ENCODE peak calls at places on chromosomes 6 and 20, in five cellular contexts. C is naive thymus-derived CD4-positive, alpha-beta T cell; D is heart left ventricle; A is lung; K is pancreas. E is an unnamed sample. For H3K4me1 and H3K9me3, the result is how much of the 10 kb centered on the place peaks cover.

GRCh38 chr6:41584668-41585205 is 38.6 kb downstream of the FOXP4 start:
- DNase-seq in C (no peak), K (peak), A (no peak), D (no peak), E (no peak)

GRCh38 chr6:34386316-34387137 is 5.9 kb downstream of the NUDT3 start:
- DNase-seq in K (no peak), C (no peak), D (no peak), A (no peak), E (no peak)

GRCh38 chr20:24648919-24649318 is 179.5 kb downstream of the SYNDIG1 start:
- DNase-seq in D (no peak), A (no peak), C (no peak), K (no peak), E (no peak)

GRCh38 chr20:51028616-51029263 is 5.8 kb upstream of the KCNG1 start:
- DNase-seq in K (no peak), C (no peak), A (no peak), D (no peak), E (no peak)

GRCh38 chr6:56148488-56149190 is 98.7 kb downstream of the COL21A1 start:
- DNase-seq in A (no peak), K (no peak), D (no peak), C (no peak), E (no peak)

GRCh38 chr20:59148713-59149493 is 14.7 kb upstream of the ZNF831 start:
- DNase-seq in D (no peak), A (no peak), K (no peak), C (no peak), E (no peak)

GRCh38 chr6:31205638-31206037 is 35.2 kb upstream of the POU5F1 start:
- DNase-seq in D (no peak), A (no peak), C (no peak), K (no peak), E (no peak)

GRCh38 chr6:140809694-140810101 is 1323.0 kb upstream of the GJE1 start:
- DNase-seq in C (no peak), A (no peak), K (no peak), D (no peak), E (no peak)

GRCh38 chr6:163711071-163711470 is 296.6 kb downstream of the QKI start:
- DNase-seq in A (no peak), D (no peak), C (no peak), K (no peak), E (no peak)

GRCh38 chr6:98842489-98843180 is 8.3 kb downstream of the POU3F2 start:
- DNase-seq in A (no peak), C (no peak), D (no peak), K (no peak), E (no peak)

GRCh38 chr6:13866291-13866690 is 51.9 kb upstream of the MCUR1 start:
- DNase-seq in D (no peak), C (no peak), K (no peak), A (no peak), E (no peak)

GRCh38 chr20:46243707-46244628 is 64.3 kb downstream of the CDH22 start:
- DNase-seq in D (no peak), C (no peak), A (no peak), K (no peak), E (no peak)

GRCh38 chr6:106694343-106694742 is 65.0 kb downstream of the QRSL1 start:
- DNase-seq in A (no peak), C (no peak), K (no peak), D (no peak), E (no peak)

GRCh38 chr6:4914412-4915159 is 89.3 kb downstream of the RPP40 start:
- DNase-seq in K (no peak), D (no peak), C (no peak), A (no peak), E (no peak)

GRCh38 chr6:1502041-1502440 is 107.7 kb upstream of the FOXC1 start:
- DNase-seq in D (no peak), K (no peak), C (no peak), A (no peak), E (no peak)

GRCh38 chr6:95601133-95601532 is 23.8 kb downstream of the MANEA start:
- DNase-seq in D (no peak), C (no peak), A (no peak), K (no peak), E (no peak)

GRCh38 chr6:36197739-36198221 is 1.2 kb downstream of the BRPF3 start:
- DNase-seq in C (no peak), K (peak), A (no peak), D (no peak), E (no peak)

GRCh38 chr6:40328376-40328987 is 258.7 kb downstream of the LRFN2 start:
- DNase-seq in A (peak), D (no peak), K (peak), C (peak), E (no peak)

GRCh38 chr20:17621229-17621968 is 51.5 kb downstream of the DSTN start:
- DNase-seq in K (peak), A (no peak), D (no peak), C (no peak), E (no peak)

GRCh38 chr6:143680157-143680556 is 2.4 kb downstream of the PHACTR2 start:
- DNase-seq in C (no peak), D (no peak), K (no peak), A (no peak), E (no peak)

GRCh38 chr6:100768816-100769351 is 112.2 kb downstream of the ASCC3 start:
- DNase-seq in C (no peak), K (no peak), A (no peak), D (no peak), E (no peak)

GRCh38 chr20:51679254-51679921 is 88.8 kb downstream of the ATP9A start:
- DNase-seq in D (no peak), C (no peak), A (no peak), K (no peak), E (no peak)

GRCh38 chr20:19757487-19757972 is 528 bp upstream of the RIN2 start:
- DNase-seq in D (peak), K (peak), C (no peak), A (peak), E (peak)

GRCh38 chr6:30907758-30908591 is at the start of gene GTF2H4:
- DNase-seq in C (peak), A (peak), K (peak), D (peak), E (peak)

GRCh38 chr20:53334861-53335260 is 258.8 kb downstream of the ZNF217 start:
- DNase-seq in D (no peak), C (no peak), K (no peak), A (no peak), E (no peak)

GRCh38 chr6:12344949-12345693 is 55.0 kb downstream of the EDN1 start:
- DNase-seq in K (no peak), C (no peak), D (no peak), A (no peak), E (no peak)

GRCh38 chr6:134117409-134117808 is 65.0 kb upstream of the SLC2A12 start:
- DNase-seq in D (no peak), K (no peak), A (no peak), C (no peak), E (no peak)

GRCh38 chr20:62303049-62303326 is 191 bp downstream of the ADRM1 start:
- DNase-seq in A (no peak), K (no peak), D (no peak), C (peak), E (no peak)

GRCh38 chr6:153162646-153163045 is 31.6 kb upstream of the RGS17 start:
- DNase-seq in C (no peak), D (no peak), A (no peak), K (no peak), E (no peak)

GRCh38 chr20:31260326-31260932 is 3.0 kb downstream of the DEFB115 start:
- DNase-seq in D (no peak), A (no peak), K (no peak), C (no peak), E (no peak)

GRCh38 chr6:160207618-160208017 is 51.0 kb downstream of the SLC22A2 start:
- DNase-seq in D (no peak), K (no peak), A (no peak), C (no peak), E (no peak)

GRCh38 chr20:8299921-8300320 is 167.9 kb downstream of the PLCB1 start:
- DNase-seq in D (no peak), C (no peak), A (no peak), K (no peak), E (no peak)

GRCh38 chr6:53707108-53707897 is 41.7 kb upstream of the KLHL31 start:
- DNase-seq in D (no peak), C (no peak), K (no peak), A (no peak), E (no peak)

GRCh38 chr6:158060447-158061360 is 79.0 kb downstream of the SYNJ2 start:
- DNase-seq in D (peak), K (peak), C (no peak), A (peak), E (peak)
- H3K4me1 ChIP-seq in D (under half), K (under half), C (under half), A (under half), E (under half)

GRCh38 chr20:49283176-49283702 is 5.4 kb upstream of the ZNFX1 start:
- DNase-seq in K (no peak), D (no peak), C (no peak), A (no peak), E (no peak)

GRCh38 chr20:49282584-49283171 is 4.8 kb upstream of the ZNFX1 start:
- DNase-seq in D (no peak), A (no peak), C (no peak), K (no peak), E (no peak)

GRCh38 chr20:49280463-49281058 is 2.7 kb upstream of the ZNFX1 start:
- DNase-seq in D (no peak), C (no peak), K (no peak), A (no peak), E (no peak)

GRCh38 chr20:49281059-49281912 is 3.4 kb upstream of the ZNFX1 start:
- DNase-seq in K (no peak), A (no peak), C (no peak), D (no peak), E (no peak)

DNA sequence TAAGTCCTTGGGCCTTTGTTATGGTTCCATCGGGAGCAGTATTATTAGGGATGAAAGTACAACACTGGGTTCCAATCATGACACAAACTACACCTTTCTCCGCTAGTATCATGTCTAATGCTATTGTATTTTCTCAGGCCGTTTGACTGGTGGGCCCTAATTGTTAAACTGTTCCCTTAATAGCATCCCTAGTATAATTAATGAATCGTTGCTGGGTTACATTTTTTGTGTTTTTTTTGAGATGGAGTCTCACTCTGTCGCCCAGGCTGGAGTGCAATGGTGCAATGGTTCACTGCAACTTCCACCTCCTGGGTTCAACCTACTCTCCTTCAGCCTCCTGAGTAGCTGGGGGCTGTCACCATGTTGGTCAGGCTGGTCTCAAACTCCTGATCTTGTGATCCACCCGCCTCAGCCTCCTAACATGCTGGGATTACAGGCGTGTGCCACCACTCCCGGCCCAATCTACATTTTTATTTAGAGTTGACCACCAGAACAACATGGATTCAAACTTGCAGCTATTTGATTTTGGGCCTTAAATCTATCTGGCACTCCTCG is 4.1 kb upstream of the ZNFX1 start:
- DNase-seq in C (no peak), K (no peak), D (no peak), A (no peak), E (no peak)
- H3K9me3 ChIP-seq in C (under half), K (under half), D (half or more), A (under half), E (under half)

GRCh38 chr6:154539593-154540269 is 29.2 kb upstream of the CNKSR3 start:
- DNase-seq in K (no peak), A (no peak), D (no peak), C (no peak), E (no peak)
- H3K4me1 ChIP-seq in K (under half), A (under half), D (under half), C (under half), E (under half)

GRCh38 chr20:15857131-15857784 is 716.0 kb downstream of the KIF16B start:
- DNase-seq in K (no peak), A (no peak), C (no peak), D (no peak), E (no peak)
- H3K9me3 ChIP-seq in K (under half), A (under half), C (under half), D (under half), E (under half)

DNA sequence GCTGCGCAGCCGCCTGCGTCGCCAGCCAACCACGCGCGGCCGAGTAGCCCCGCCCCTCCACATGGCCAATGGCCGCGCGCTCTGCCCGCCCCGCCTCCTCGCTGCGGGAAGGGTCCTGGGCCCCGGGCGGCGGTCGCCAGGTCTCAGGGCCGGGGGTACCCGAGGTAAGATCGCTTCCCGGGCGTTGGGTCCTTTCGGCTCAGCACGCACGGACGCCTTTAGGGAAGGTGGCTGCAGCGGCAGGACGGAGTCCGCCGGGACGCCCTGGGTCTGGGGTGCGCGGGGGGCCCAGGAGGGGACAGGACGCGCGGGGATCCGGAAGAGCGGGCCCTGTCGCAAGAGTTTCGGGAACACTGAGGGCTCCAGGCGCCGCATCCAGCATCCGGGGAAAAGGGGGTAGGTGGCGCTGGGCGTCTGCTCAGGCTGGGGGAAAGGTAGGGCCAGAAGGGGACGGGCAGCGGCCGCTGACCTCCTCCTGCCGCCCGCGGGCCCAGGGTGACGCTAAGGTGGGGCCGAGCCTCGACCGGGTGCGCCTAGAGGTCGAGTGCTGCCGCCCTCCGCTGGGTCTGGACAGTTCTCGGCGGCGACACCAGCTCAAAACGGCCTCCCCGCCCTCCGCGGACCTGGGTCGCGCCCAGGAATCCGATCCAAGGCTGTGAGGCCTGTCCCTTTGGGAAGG is at the start of gene MAVS:
- DNase-seq in C (peak), D (peak), A (peak), K (peak), E (peak)
- H3K4me1 ChIP-seq in C (under half), D (under half), A (under half), K (under half), E (under half)